ENCODE peak calls at places on chromosomes 4 and X, in four cellular contexts. One of them, this sample, is unnamed.

GRCh38 chrX:19064175-19064574 is 58.1 kb downstream of the ADGRG2 start:
- DNase-seq in K562: no peak
- DNase-seq in HepG2: no peak
- DNase-seq in HEK293T: no peak
- DNase-seq in this sample: no peak

GRCh38 chr4:6257243-6258025 is 12.2 kb upstream of the WFS1 start:
- DNase-seq in HEK293T: no peak
- DNase-seq in HepG2: no peak
- DNase-seq in K562: no peak
- DNase-seq in this sample: no peak

GRCh38 chr4:152983774-152984411 is 47.8 kb downstream of the FHDC1 start:
- DNase-seq in HepG2: no peak
- DNase-seq in K562: no peak
- DNase-seq in HEK293T: no peak
- DNase-seq in this sample: no peak

GRCh38 chr4:141131738-141132688 is 1.3 kb downstream of the RNF150 start:
- DNase-seq in HEK293T: peak
- DNase-seq in HepG2: no peak
- DNase-seq in K562: no peak
- DNase-seq in this sample: peak

GRCh38 chr4:127000846-127001245 is 631.9 kb upstream of the INTU start:
- DNase-seq in K562: no peak
- DNase-seq in HEK293T: no peak
- DNase-seq in HepG2: no peak
- DNase-seq in this sample: no peak

GRCh38 chrX:16005899-16006298 is 117.5 kb upstream of the GRPR start:
- DNase-seq in HepG2: no peak
- DNase-seq in K562: no peak
- DNase-seq in HEK293T: no peak
- DNase-seq in this sample: no peak

GRCh38 chr4:15938640-15939039 is at the start of gene FGFBP1:
- DNase-seq in HepG2: no peak
- DNase-seq in K562: no peak
- DNase-seq in HEK293T: no peak
- DNase-seq in this sample: no peak

GRCh38 chr4:67883463-67883862 is 339 bp downstream of the TMPRSS11D start:
- DNase-seq in HEK293T: no peak
- DNase-seq in HepG2: no peak
- DNase-seq in K562: no peak
- DNase-seq in this sample: no peak

GRCh38 chr4:113674251-113674650 is 87.3 kb downstream of the CAMK2D start:
- DNase-seq in HEK293T: no peak
- DNase-seq in HepG2: no peak
- DNase-seq in K562: no peak
- DNase-seq in this sample: no peak

GRCh38 chrX:28552322-28552721 is 34.9 kb upstream of the IL1RAPL1 start:
- DNase-seq in K562: no peak
- DNase-seq in HepG2: no peak
- DNase-seq in HEK293T: no peak
- DNase-seq in this sample: no peak

GRCh38 chr4:102514298-102514964 is 13.3 kb downstream of the NFKB1 start:
- DNase-seq in HEK293T: no peak
- DNase-seq in K562: no peak
- DNase-seq in HepG2: peak
- DNase-seq in this sample: no peak

GRCh38 chr4:23770011-23770410 is 119.8 kb downstream of the PPARGC1A start:
- DNase-seq in HEK293T: no peak
- DNase-seq in K562: no peak
- DNase-seq in HepG2: no peak
- DNase-seq in this sample: no peak

GRCh38 chr4:127622621-127622922 is 10.2 kb upstream of the INTU start:
- DNase-seq in HEK293T: peak
- DNase-seq in HepG2: no peak
- DNase-seq in K562: no peak
- DNase-seq in this sample: peak

GRCh38 chr4:113169368-113169767 is 119.9 kb downstream of the ANK2 start:
- DNase-seq in K562: no peak
- DNase-seq in HEK293T: peak
- DNase-seq in HepG2: peak
- DNase-seq in this sample: peak

GRCh38 chr4:153947998-153948397 is 159.1 kb upstream of the SFRP2 start:
- DNase-seq in K562: no peak
- DNase-seq in HepG2: no peak
- DNase-seq in HEK293T: no peak
- DNase-seq in this sample: no peak

GRCh38 chr4:36394352-36394903 is 113.0 kb downstream of the DTHD1 start:
- DNase-seq in HEK293T: no peak
- DNase-seq in HepG2: peak
- DNase-seq in K562: no peak
- DNase-seq in this sample: no peak

GRCh38 chr4:75512336-75513211 is 1.6 kb downstream of the RCHY1 start:
- DNase-seq in HepG2: peak
- DNase-seq in K562: peak
- DNase-seq in HEK293T: no peak
- DNase-seq in this sample: no peak

GRCh38 chr4:1080961-1081688 is 32.2 kb downstream of the RNF212 start:
- DNase-seq in HepG2: no peak
- DNase-seq in HEK293T: no peak
- DNase-seq in K562: no peak
- DNase-seq in this sample: no peak

GRCh38 chr4:121462660-121463261 is 81.9 kb upstream of the QRFPR start:
- DNase-seq in HEK293T: peak
- DNase-seq in HepG2: peak
- DNase-seq in K562: peak
- DNase-seq in this sample: peak

GRCh38 chrX:125205084-125205917 is 114.4 kb upstream of the TEX13C start:
- DNase-seq in HEK293T: peak
- DNase-seq in K562: no peak
- DNase-seq in HepG2: no peak
- DNase-seq in this sample: peak

GRCh38 chr4:6598641-6599040 is 23.7 kb downstream of the MAN2B2 start:
- DNase-seq in K562: no peak
- DNase-seq in HepG2: no peak
- DNase-seq in HEK293T: no peak
- DNase-seq in this sample: no peak

GRCh38 chrX:52271212-52271611 is 86.5 kb downstream of the MAGED4 start:
- DNase-seq in K562: no peak
- DNase-seq in HEK293T: no peak
- DNase-seq in HepG2: no peak
- DNase-seq in this sample: peak

GRCh38 chr4:155906554-155907247 is 3.2 kb downstream of the TDO2 start:
- DNase-seq in HEK293T: no peak
- DNase-seq in HepG2: no peak
- DNase-seq in K562: no peak
- DNase-seq in this sample: no peak

GRCh38 chr4:10893417-10893816 is 208.8 kb upstream of the CLNK start:
- DNase-seq in HEK293T: no peak
- DNase-seq in K562: no peak
- DNase-seq in HepG2: no peak
- DNase-seq in this sample: no peak

GRCh38 chr4:74531952-74532794 is 87.2 kb downstream of the AREG start:
- DNase-seq in HepG2: peak
- DNase-seq in HEK293T: peak
- DNase-seq in K562: peak
- DNase-seq in this sample: no peak

GRCh38 chr4:114464873-114465272 is 133.7 kb upstream of the UGT8 start:
- DNase-seq in HepG2: no peak
- DNase-seq in K562: no peak
- DNase-seq in HEK293T: no peak
- DNase-seq in this sample: no peak

GRCh38 chr4:158302076-158302866 is 92.0 kb downstream of the TMEM144 start:
- DNase-seq in HEK293T: no peak
- DNase-seq in HepG2: no peak
- DNase-seq in K562: no peak
- DNase-seq in this sample: no peak

GRCh38 chrX:13167444-13168207 is 123.2 kb upstream of the FAM9C start:
- DNase-seq in K562: no peak
- DNase-seq in HepG2: no peak
- DNase-seq in HEK293T: no peak
- DNase-seq in this sample: no peak

GRCh38 chr4:81648576-81649272 is 177.0 kb upstream of the RASGEF1B start:
- DNase-seq in HEK293T: no peak
- DNase-seq in HepG2: no peak
- DNase-seq in K562: no peak
- DNase-seq in this sample: no peak

GRCh38 chr4:8894424-8894816 is 22.8 kb upstream of the HMX1 start:
- DNase-seq in HepG2: no peak
- DNase-seq in HEK293T: no peak
- DNase-seq in K562: no peak
- DNase-seq in this sample: no peak

GRCh38 chr4:115113382-115114106 is at the start of gene NDST4:
- DNase-seq in K562: no peak
- DNase-seq in HepG2: no peak
- DNase-seq in HEK293T: peak
- DNase-seq in this sample: no peak

GRCh38 chr4:125358453-125358852 is 43.7 kb downstream of the FAT4 start:
- DNase-seq in K562: no peak
- DNase-seq in HEK293T: no peak
- DNase-seq in HepG2: no peak
- DNase-seq in this sample: peak

GRCh38 chrX:44447214-44447613 is 95.4 kb downstream of the FUNDC1 start:
- DNase-seq in K562: no peak
- DNase-seq in HepG2: no peak
- DNase-seq in HEK293T: no peak
- DNase-seq in this sample: no peak

GRCh38 chr4:6641164-6641970 is 882 bp downstream of the MRFAP1 start:
- DNase-seq in HepG2: no peak
- DNase-seq in K562: peak
- DNase-seq in HEK293T: no peak
- DNase-seq in this sample: no peak

GRCh38 chrX:103584606-103585005 is 709 bp upstream of the TCEAL4 start:
- DNase-seq in HepG2: no peak
- DNase-seq in HEK293T: no peak
- DNase-seq in K562: no peak
- DNase-seq in this sample: no peak

GRCh38 chr4:86940176-86940575 is 5.4 kb downstream of the AFF1 start:
- DNase-seq in HepG2: no peak
- DNase-seq in HEK293T: no peak
- DNase-seq in K562: no peak
- DNase-seq in this sample: no peak

DNA sequence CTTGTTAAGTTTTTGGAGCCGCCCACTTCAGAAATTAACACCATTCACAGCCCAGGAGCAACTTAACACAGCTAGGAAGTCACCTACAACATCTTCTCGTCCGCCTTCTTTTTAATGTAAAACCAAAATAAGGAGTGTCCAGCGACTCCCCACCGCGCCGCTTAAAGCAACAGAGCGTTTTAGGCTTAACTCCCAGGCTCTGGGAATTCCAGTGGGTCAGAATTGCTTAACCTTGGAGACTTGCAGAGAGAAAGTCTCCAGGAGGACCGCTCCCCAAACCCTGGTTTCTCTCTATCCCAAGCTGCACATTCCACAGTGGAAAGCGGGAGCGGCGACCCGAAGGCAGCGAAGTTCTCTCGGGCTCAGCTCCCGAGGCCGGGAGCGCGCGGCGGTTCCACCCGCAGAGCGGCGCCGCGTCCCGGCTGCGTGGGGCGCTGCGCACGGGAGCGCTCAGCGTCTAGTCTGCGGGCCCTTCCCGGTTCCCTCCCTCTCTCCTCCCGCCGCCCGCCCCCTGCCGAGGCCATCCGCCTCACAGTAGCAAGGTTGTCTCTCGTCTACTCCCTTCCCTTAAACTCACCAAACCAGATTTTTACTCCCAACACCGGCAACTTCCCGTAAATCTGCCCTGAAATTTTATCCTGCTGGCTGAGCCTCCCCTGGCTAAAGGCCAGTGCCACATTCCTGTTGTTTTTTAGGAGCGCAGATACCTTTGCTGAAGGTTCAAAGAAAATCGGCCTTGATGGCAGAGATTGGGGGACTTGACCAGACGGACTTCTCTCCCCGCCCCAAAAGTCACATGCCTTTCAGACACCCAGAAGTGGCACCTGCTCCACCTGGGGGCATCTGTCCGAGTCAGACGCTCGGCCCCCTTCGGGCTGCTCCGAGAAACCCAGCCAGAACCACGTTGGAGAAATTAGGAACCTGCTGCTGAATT is at the start of gene RBM47:
- DNase-seq in K562: no peak
- DNase-seq in HepG2: no peak
- DNase-seq in HEK293T: peak
- DNase-seq in this sample: peak
- TF ChIP-seq ELF4 in K562: no peak
- TF ChIP-seq ELF4 in HepG2: no peak
- TF ChIP-seq ELF4 in HEK293T: no peak
- TF ChIP-seq ELF4 in this sample: no peak

GRCh38 chrX:2703991-2704369 is 12.9 kb downstream of the CD99 start:
- DNase-seq in HEK293T: no peak
- DNase-seq in K562: no peak
- DNase-seq in HepG2: no peak
- DNase-seq in this sample: no peak

GRCh38 chrX:2698604-2699003 is 7.5 kb downstream of the CD99 start:
- DNase-seq in HepG2: no peak
- DNase-seq in HEK293T: no peak
- DNase-seq in K562: no peak
- DNase-seq in this sample: no peak

GRCh38 chrX:2699959-2700358 is 8.9 kb downstream of the CD99 start:
- DNase-seq in K562: no peak
- DNase-seq in HEK293T: no peak
- DNase-seq in HepG2: no peak
- DNase-seq in this sample: no peak

GRCh38 chrX:2700405-2701320 is 9.6 kb downstream of the CD99 start:
- DNase-seq in HEK293T: no peak
- DNase-seq in HepG2: no peak
- DNase-seq in K562: no peak
- DNase-seq in this sample: no peak

DNA sequence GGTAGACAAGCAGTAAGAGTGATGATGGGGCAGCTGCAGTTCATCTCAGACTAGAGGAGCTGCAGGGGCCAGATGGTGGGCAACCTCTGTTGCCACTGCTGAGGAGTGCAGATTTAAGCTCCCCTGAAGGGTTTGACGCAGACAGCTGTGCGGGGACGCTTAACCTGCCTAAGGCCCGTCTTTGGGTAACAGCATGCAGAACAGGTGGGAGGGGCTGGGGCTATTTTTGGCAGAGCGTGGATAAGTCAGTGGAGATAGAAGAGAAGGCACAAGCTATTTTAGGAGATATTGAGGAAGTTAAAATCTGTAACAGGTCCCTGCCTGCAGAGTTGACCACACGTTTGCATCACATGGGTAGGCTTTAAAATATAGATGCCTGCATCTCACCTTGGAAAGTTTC is 10.5 kb downstream of the CD99 start:
- DNase-seq in HEK293T: no peak
- DNase-seq in HepG2: no peak
- DNase-seq in K562: no peak
- DNase-seq in this sample: no peak
- TF ChIP-seq ELF4 in HEK293T: no peak
- TF ChIP-seq ELF4 in HepG2: no peak
- TF ChIP-seq ELF4 in K562: no peak
- TF ChIP-seq ELF4 in this sample: no peak

GRCh38 chr4:4986856-4987255 is 32.4 kb downstream of the CYTL1 start:
- DNase-seq in K562: no peak
- DNase-seq in HepG2: no peak
- DNase-seq in HEK293T: no peak
- DNase-seq in this sample: no peak
- TF ChIP-seq ELF4 in K562: no peak
- TF ChIP-seq ELF4 in HepG2: no peak
- TF ChIP-seq ELF4 in HEK293T: no peak
- TF ChIP-seq ELF4 in this sample: no peak

GRCh38 chr4:143362392-143363046 is 25.8 kb downstream of the GAB1 start:
- DNase-seq in HepG2: no peak
- DNase-seq in K562: no peak
- DNase-seq in HEK293T: no peak
- DNase-seq in this sample: no peak
- TF ChIP-seq ELF4 in HepG2: no peak
- TF ChIP-seq ELF4 in K562: no peak
- TF ChIP-seq ELF4 in HEK293T: no peak
- TF ChIP-seq ELF4 in this sample: no peak